ENCODE peak calls at places on chromosomes 1 and 21, in nine cellular contexts. One of them, this sample, is unnamed.

GRCh38 chr21:35475768-35476167 is 426.7 kb upstream of the RUNX1 start:
- DNase-seq in body of pancreas: peak
- DNase-seq in sigmoid colon: no peak
- DNase-seq in esophagus squamous epithelium: no peak
- DNase-seq in vagina: no peak
- DNase-seq in ovary: no peak
- DNase-seq in tibial nerve: no peak
- DNase-seq in spleen: no peak
- DNase-seq in heart left ventricle: no peak
- DNase-seq in this sample: no peak

GRCh38 chr21:41670056-41670805 is 96.6 kb downstream of the RIPK4 start:
- DNase-seq in body of pancreas: no peak
- DNase-seq in sigmoid colon: peak
- DNase-seq in esophagus squamous epithelium: no peak
- DNase-seq in vagina: no peak
- DNase-seq in ovary: no peak
- DNase-seq in tibial nerve: no peak
- DNase-seq in spleen: peak
- DNase-seq in heart left ventricle: no peak
- DNase-seq in this sample: no peak

GRCh38 chr21:45303751-45304150 is 16.1 kb upstream of the POFUT2 start:
- DNase-seq in body of pancreas: no peak
- DNase-seq in sigmoid colon: peak
- DNase-seq in esophagus squamous epithelium: no peak
- DNase-seq in vagina: no peak
- DNase-seq in ovary: peak
- DNase-seq in tibial nerve: no peak
- DNase-seq in spleen: peak
- DNase-seq in heart left ventricle: no peak
- DNase-seq in this sample: no peak

GRCh38 chr1:41622402-41622801 is 137.9 kb upstream of the EDN2 start:
- DNase-seq in body of pancreas: no peak
- DNase-seq in sigmoid colon: peak
- DNase-seq in esophagus squamous epithelium: no peak
- DNase-seq in vagina: peak
- DNase-seq in ovary: no peak
- DNase-seq in tibial nerve: no peak
- DNase-seq in spleen: no peak
- DNase-seq in heart left ventricle: no peak
- DNase-seq in this sample: no peak

GRCh38 chr1:193111641-193112090 is 6.5 kb upstream of the GLRX2 start:
- DNase-seq in body of pancreas: peak
- DNase-seq in sigmoid colon: peak
- DNase-seq in esophagus squamous epithelium: no peak
- DNase-seq in vagina: no peak
- DNase-seq in ovary: peak
- DNase-seq in tibial nerve: peak
- DNase-seq in spleen: no peak
- DNase-seq in heart left ventricle: no peak
- DNase-seq in this sample: peak

GRCh38 chr1:199161319-199161680 is 522.5 kb downstream of the PTPRC start:
- DNase-seq in body of pancreas: no peak
- DNase-seq in sigmoid colon: no peak
- DNase-seq in esophagus squamous epithelium: no peak
- DNase-seq in vagina: no peak
- DNase-seq in ovary: no peak
- DNase-seq in tibial nerve: no peak
- DNase-seq in spleen: no peak
- DNase-seq in heart left ventricle: no peak
- DNase-seq in this sample: no peak

GRCh38 chr1:170765712-170766330 is 101.9 kb downstream of the PRRX1 start:
- DNase-seq in body of pancreas: no peak
- DNase-seq in sigmoid colon: no peak
- DNase-seq in esophagus squamous epithelium: no peak
- DNase-seq in vagina: no peak
- DNase-seq in ovary: no peak
- DNase-seq in tibial nerve: no peak
- DNase-seq in spleen: no peak
- DNase-seq in heart left ventricle: no peak
- DNase-seq in this sample: no peak

GRCh38 chr1:228988655-228989054 is 253.4 kb downstream of the RHOU start:
- DNase-seq in body of pancreas: no peak
- DNase-seq in sigmoid colon: no peak
- DNase-seq in esophagus squamous epithelium: no peak
- DNase-seq in vagina: peak
- DNase-seq in ovary: no peak
- DNase-seq in tibial nerve: no peak
- DNase-seq in spleen: no peak
- DNase-seq in heart left ventricle: no peak
- DNase-seq in this sample: no peak

GRCh38 chr1:17875171-17875881 is 120.2 kb downstream of the ACTL8 start:
- DNase-seq in body of pancreas: no peak
- DNase-seq in sigmoid colon: peak
- DNase-seq in esophagus squamous epithelium: no peak
- DNase-seq in vagina: no peak
- DNase-seq in ovary: no peak
- DNase-seq in tibial nerve: no peak
- DNase-seq in spleen: no peak
- DNase-seq in heart left ventricle: no peak
- DNase-seq in this sample: no peak

GRCh38 chr1:107991371-107992066 is 26.5 kb upstream of the VAV3 start:
- DNase-seq in body of pancreas: no peak
- DNase-seq in sigmoid colon: no peak
- DNase-seq in esophagus squamous epithelium: no peak
- DNase-seq in vagina: no peak
- DNase-seq in ovary: no peak
- DNase-seq in tibial nerve: no peak
- DNase-seq in spleen: no peak
- DNase-seq in heart left ventricle: no peak
- DNase-seq in this sample: no peak

GRCh38 chr1:112429749-112430148 is 33.7 kb downstream of the CTTNBP2NL start:
- DNase-seq in body of pancreas: no peak
- DNase-seq in sigmoid colon: no peak
- DNase-seq in esophagus squamous epithelium: no peak
- DNase-seq in vagina: no peak
- DNase-seq in ovary: no peak
- DNase-seq in tibial nerve: no peak
- DNase-seq in spleen: no peak
- DNase-seq in heart left ventricle: no peak
- DNase-seq in this sample: no peak

GRCh38 chr21:36699546-36700294 is 805 bp downstream of the SIM2 start:
- DNase-seq in body of pancreas: no peak
- DNase-seq in sigmoid colon: no peak
- DNase-seq in esophagus squamous epithelium: no peak
- DNase-seq in vagina: no peak
- DNase-seq in ovary: no peak
- DNase-seq in tibial nerve: no peak
- DNase-seq in spleen: no peak
- DNase-seq in heart left ventricle: no peak
- DNase-seq in this sample: no peak

GRCh38 chr1:221565718-221566117 is 176.2 kb downstream of the DUSP10 start:
- DNase-seq in body of pancreas: no peak
- DNase-seq in sigmoid colon: no peak
- DNase-seq in esophagus squamous epithelium: no peak
- DNase-seq in vagina: no peak
- DNase-seq in ovary: no peak
- DNase-seq in tibial nerve: no peak
- DNase-seq in spleen: no peak
- DNase-seq in heart left ventricle: peak
- DNase-seq in this sample: peak

GRCh38 chr1:56547473-56547872 is 31.9 kb downstream of the PLPP3 start:
- DNase-seq in body of pancreas: no peak
- DNase-seq in sigmoid colon: no peak
- DNase-seq in esophagus squamous epithelium: no peak
- DNase-seq in vagina: no peak
- DNase-seq in ovary: no peak
- DNase-seq in tibial nerve: no peak
- DNase-seq in spleen: no peak
- DNase-seq in heart left ventricle: no peak
- DNase-seq in this sample: no peak

GRCh38 chr1:41980872-41981653 is 62.3 kb upstream of the HIVEP3 start:
- DNase-seq in body of pancreas: peak
- DNase-seq in sigmoid colon: no peak
- DNase-seq in esophagus squamous epithelium: no peak
- DNase-seq in vagina: peak
- DNase-seq in ovary: no peak
- DNase-seq in tibial nerve: no peak
- DNase-seq in spleen: no peak
- DNase-seq in heart left ventricle: no peak
- DNase-seq in this sample: no peak

DNA sequence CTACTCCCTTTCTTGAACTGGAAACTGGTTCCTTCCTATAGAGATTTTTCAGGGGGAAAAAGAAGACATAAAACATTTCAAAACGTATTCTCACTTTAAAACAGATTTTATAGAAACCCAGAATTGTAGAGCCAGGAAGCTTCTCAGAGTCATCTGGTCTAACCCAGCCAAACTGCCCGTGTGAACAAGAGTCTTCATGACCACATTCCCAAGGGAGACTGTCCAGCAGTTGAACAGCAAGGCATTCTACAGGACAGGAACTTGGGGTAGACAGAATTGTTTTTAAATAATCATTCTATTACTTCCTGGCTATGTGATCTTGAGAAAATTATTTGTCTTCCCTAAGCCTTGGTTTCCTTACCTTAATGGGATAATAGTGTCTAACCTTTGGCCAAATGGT is 163.5 kb upstream of the IVNS1ABP start:
- DNase-seq in body of pancreas: no peak
- DNase-seq in sigmoid colon: no peak
- DNase-seq in esophagus squamous epithelium: no peak
- DNase-seq in vagina: no peak
- DNase-seq in ovary: no peak
- DNase-seq in tibial nerve: no peak
- DNase-seq in spleen: no peak
- DNase-seq in heart left ventricle: no peak
- DNase-seq in this sample: no peak
- H3K27ac ChIP-seq in body of pancreas: no peak
- H3K27ac ChIP-seq in sigmoid colon: no peak
- H3K27ac ChIP-seq in esophagus squamous epithelium: no peak
- H3K27ac ChIP-seq in vagina: no peak
- H3K27ac ChIP-seq in ovary: no peak
- H3K27ac ChIP-seq in tibial nerve: no peak
- H3K27ac ChIP-seq in spleen: no peak
- H3K27ac ChIP-seq in heart left ventricle: no peak
- H3K27ac ChIP-seq in this sample: no peak

DNA sequence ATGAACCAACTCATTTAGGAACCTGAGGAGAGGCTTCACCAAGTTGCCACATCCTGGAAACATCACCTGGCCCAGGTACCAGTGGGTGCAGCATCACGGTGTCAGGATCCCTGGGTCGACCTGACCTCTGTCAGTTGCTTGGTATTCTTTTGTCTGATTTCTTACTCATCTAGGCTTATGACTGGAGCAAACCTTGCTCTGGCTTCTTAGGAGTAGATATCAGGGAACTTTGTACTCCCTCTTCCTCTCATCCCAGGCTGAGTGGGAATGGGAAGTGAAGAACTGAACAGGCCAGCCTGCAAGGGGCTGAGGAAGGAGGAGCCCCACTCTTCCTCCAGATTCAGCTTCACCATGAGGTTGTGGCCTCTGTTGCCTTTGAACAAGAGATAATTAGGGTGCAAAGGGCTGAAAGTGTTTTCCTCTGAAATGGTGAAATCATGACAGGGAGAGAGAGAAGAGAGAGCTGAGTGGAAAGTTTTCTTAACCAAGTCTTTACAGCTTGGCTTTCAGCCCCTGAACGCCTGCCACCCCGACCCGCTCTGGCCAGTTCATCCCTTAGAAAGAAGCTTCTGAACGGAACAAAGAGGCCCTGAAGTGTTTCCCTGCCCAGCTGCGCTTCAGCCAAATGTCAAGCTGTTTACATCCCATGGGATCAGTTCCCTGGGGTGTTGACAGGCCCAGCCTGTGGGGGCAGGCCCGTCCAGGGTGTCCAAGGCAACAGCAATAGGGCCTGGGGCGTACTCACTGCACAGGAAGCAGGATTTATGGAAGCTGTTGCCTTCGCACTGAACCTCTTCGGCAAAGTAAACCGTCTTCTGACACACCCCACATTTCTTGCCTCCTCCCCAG is 11.3 kb downstream of the CSRP1 start:
- DNase-seq in body of pancreas: peak
- DNase-seq in sigmoid colon: peak
- DNase-seq in esophagus squamous epithelium: no peak
- DNase-seq in vagina: peak
- DNase-seq in ovary: peak
- DNase-seq in tibial nerve: peak
- DNase-seq in spleen: no peak
- DNase-seq in heart left ventricle: peak
- DNase-seq in this sample: peak
- TF ChIP-seq POLR2A in body of pancreas: no peak
- TF ChIP-seq POLR2A in sigmoid colon: no peak
- TF ChIP-seq POLR2A in esophagus squamous epithelium: no peak
- TF ChIP-seq POLR2A in vagina: no peak
- TF ChIP-seq POLR2A in ovary: peak
- TF ChIP-seq POLR2A in tibial nerve: peak
- TF ChIP-seq POLR2A in spleen: no peak
- TF ChIP-seq POLR2A in heart left ventricle: no peak
- TF ChIP-seq POLR2A in this sample: no peak

DNA sequence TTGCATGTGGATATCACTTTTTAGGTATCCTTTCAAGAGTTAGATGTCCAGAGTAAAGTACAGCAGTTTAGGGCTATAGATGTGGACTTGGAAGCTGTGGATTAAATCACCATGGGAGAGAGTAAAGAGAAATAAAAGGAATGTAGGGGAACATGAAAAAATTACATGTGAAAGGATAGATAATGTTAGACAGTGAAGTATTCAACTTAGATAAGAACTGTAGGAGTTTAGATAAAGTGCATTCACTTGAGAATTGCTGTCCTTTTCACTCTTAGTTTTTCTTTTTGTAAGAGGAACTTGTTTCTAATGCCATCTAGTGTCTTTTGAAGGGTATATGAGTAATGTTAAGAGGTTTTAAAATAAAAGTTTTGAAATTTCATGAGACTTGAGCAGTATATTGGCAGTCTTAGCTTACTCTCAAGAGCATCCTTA is 40.1 kb downstream of the MAST2 start:
- DNase-seq in body of pancreas: no peak
- DNase-seq in sigmoid colon: no peak
- DNase-seq in esophagus squamous epithelium: no peak
- DNase-seq in vagina: no peak
- DNase-seq in ovary: no peak
- DNase-seq in tibial nerve: no peak
- DNase-seq in spleen: no peak
- DNase-seq in heart left ventricle: no peak
- DNase-seq in this sample: no peak
- TF ChIP-seq CTCF in body of pancreas: no peak
- TF ChIP-seq CTCF in sigmoid colon: no peak
- TF ChIP-seq CTCF in esophagus squamous epithelium: peak
- TF ChIP-seq CTCF in vagina: no peak
- TF ChIP-seq CTCF in ovary: no peak
- TF ChIP-seq CTCF in tibial nerve: no peak
- TF ChIP-seq CTCF in spleen: no peak
- TF ChIP-seq CTCF in heart left ventricle: peak
- TF ChIP-seq CTCF in this sample: no peak

DNA sequence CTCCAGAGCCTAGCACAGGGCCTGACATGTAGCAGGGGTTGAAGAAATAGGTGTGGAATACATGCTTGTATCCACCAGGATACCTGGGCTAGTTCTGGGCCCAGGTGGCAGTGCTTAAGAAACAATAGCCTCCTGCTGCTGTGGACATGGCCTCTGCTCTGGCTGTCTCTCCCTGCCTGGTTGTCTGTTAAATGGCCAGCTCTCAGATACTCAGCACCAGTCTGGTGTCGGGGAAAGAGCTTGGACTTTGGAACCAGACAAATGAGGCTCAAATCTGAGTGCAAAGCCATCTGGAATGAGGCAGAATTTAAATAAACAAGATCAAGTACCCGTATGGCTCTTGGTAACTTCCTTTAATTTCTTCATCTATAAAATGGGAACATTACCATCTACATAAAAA is 31.5 kb downstream of the SESN2 start:
- DNase-seq in body of pancreas: peak
- DNase-seq in sigmoid colon: no peak
- DNase-seq in esophagus squamous epithelium: no peak
- DNase-seq in vagina: no peak
- DNase-seq in ovary: no peak
- DNase-seq in tibial nerve: no peak
- DNase-seq in spleen: no peak
- DNase-seq in heart left ventricle: no peak
- DNase-seq in this sample: no peak
- H3K27ac ChIP-seq in body of pancreas: peak
- H3K27ac ChIP-seq in sigmoid colon: no peak
- H3K27ac ChIP-seq in esophagus squamous epithelium: no peak
- H3K27ac ChIP-seq in vagina: no peak
- H3K27ac ChIP-seq in ovary: no peak
- H3K27ac ChIP-seq in tibial nerve: no peak
- H3K27ac ChIP-seq in spleen: no peak
- H3K27ac ChIP-seq in heart left ventricle: no peak
- H3K27ac ChIP-seq in this sample: no peak

This sample was measured in gastrocnemius medialis.